ENCODE peak calls at places on chromosome 12, in eight cellular contexts. X, B, U, Q, O, W, Y and G are unnamed samples.

GRCh38 chr12:9730011-9730410 is 2.9 kb downstream of the CLECL1 start:
- DNase-seq in X (no peak), B (no peak), U (no peak), Q (no peak), O (no peak), W (no peak), Y (no peak), G (no peak)

GRCh38 chr12:110744176-110744575 is 1.5 kb upstream of the PPP1CC start:
- DNase-seq in X (peak; percentile 64), B (no peak), U (no peak), Q (no peak), O (no peak), W (peak; percentile 44), Y (peak; percentile 50), G (no peak)

GRCh38 chr12:1851126-1851791 is 30.9 kb downstream of the LRTM2 start:
- DNase-seq in X (peak; percentile 67), B (no peak), U (no peak), Q (no peak), O (no peak), W (peak; percentile 73), Y (peak; percentile 91), G (no peak)

GRCh38 chr12:125329239-125330238 is 264.3 kb downstream of the AACS start:
- DNase-seq in X (no peak), B (no peak), U (no peak), Q (peak; percentile 28), O (no peak), W (no peak), Y (peak; percentile 5), G (no peak)

GRCh38 chr12:40692617-40693502 is 621 bp downstream of the CNTN1 start:
- DNase-seq in X (no peak), B (peak; percentile 52), U (peak; percentile 26), Q (peak; percentile 52), O (peak; percentile 9), W (no peak), Y (no peak), G (peak; percentile 2)

GRCh38 chr12:127389923-127390322 is 877.0 kb upstream of the TMEM132C start:
- DNase-seq in X (peak; percentile 53), B (no peak), U (no peak), Q (no peak), O (no peak), W (peak; percentile 29), Y (peak; percentile 87), G (no peak)

GRCh38 chr12:50024804-50025186 is 499 bp downstream of the RACGAP1 start:
- DNase-seq in X (no peak), B (no peak), U (no peak), Q (no peak), O (no peak), W (no peak), Y (no peak), G (peak; percentile 35)

GRCh38 chr12:38053655-38054464 is 262.7 kb upstream of the ALG10B start:
- DNase-seq in X (no peak), B (no peak), U (no peak), Q (no peak), O (peak; percentile 3), W (no peak), Y (no peak), G (peak; percentile 8)

GRCh38 chr12:9651265-9651729 is 18.2 kb upstream of the CLEC2D start:
- DNase-seq in X (peak; percentile 66), B (no peak), U (no peak), Q (no peak), O (no peak), W (peak; percentile 33), Y (peak; percentile 82), G (peak; percentile 89)

GRCh38 chr12:107912421-107913004 is 138.0 kb downstream of the ASCL4 start:
- DNase-seq in X (peak; percentile 1), B (no peak), U (no peak), Q (peak; percentile 85), O (peak; percentile 79), W (no peak), Y (no peak), G (peak; percentile 74)

GRCh38 chr12:22029991-22030390 is 16.0 kb upstream of the CMAS start:
- DNase-seq in X (no peak), B (no peak), U (no peak), Q (no peak), O (no peak), W (no peak), Y (no peak), G (no peak)

GRCh38 chr12:117189725-117190209 is 503 bp downstream of the FBXO21 start:
- DNase-seq in X (peak; percentile 27), B (peak; percentile 44), U (no peak), Q (peak; percentile 40), O (peak; percentile 55), W (peak; percentile 40), Y (peak; percentile 12), G (peak; percentile 55)

GRCh38 chr12:30134229-30134628 is 350.5 kb upstream of the TMTC1 start:
- DNase-seq in X (no peak), B (no peak), U (no peak), Q (no peak), O (no peak), W (no peak), Y (no peak), G (no peak)

GRCh38 chr12:12533238-12533829 is 29.3 kb downstream of the DUSP16 start:
- DNase-seq in X (no peak), B (peak; percentile 74), U (no peak), Q (no peak), O (no peak), W (no peak), Y (peak; percentile 57), G (no peak)

GRCh38 chr12:41368006-41368405 is 179.9 kb downstream of the PDZRN4 start:
- DNase-seq in X (peak; percentile 8), B (no peak), U (no peak), Q (no peak), O (no peak), W (no peak), Y (no peak), G (no peak)

GRCh38 chr12:124827588-124828184 is 36.0 kb downstream of the SCARB1 start:
- DNase-seq in X (no peak), B (no peak), U (no peak), Q (no peak), O (peak; percentile 70), W (no peak), Y (no peak), G (no peak)

GRCh38 chr12:29499235-29499634 is 1.7 kb upstream of the OVCH1 start:
- DNase-seq in X (no peak), B (no peak), U (no peak), Q (no peak), O (no peak), W (no peak), Y (no peak), G (no peak)

GRCh38 chr12:14937689-14938088 is 648 bp downstream of the ERP27 start:
- DNase-seq in X (no peak), B (no peak), U (no peak), Q (peak; percentile 21), O (no peak), W (no peak), Y (no peak), G (no peak)

GRCh38 chr12:14936224-14936861 is 2.0 kb downstream of the ERP27 start:
- DNase-seq in X (no peak), B (no peak), U (no peak), Q (peak; percentile 59), O (no peak), W (no peak), Y (no peak), G (no peak)

GRCh38 chr12:14935031-14935430 is 3.3 kb downstream of the ERP27 start:
- DNase-seq in X (no peak), B (no peak), U (no peak), Q (no peak), O (no peak), W (no peak), Y (no peak), G (no peak)

GRCh38 chr12:14938301-14938700 is at the start of gene ERP27:
- DNase-seq in X (no peak), B (no peak), U (no peak), Q (no peak), O (no peak), W (no peak), Y (no peak), G (no peak)

GRCh38 chr12:14937014-14937413 is 1.3 kb downstream of the ERP27 start:
- DNase-seq in X (peak; percentile 34), B (no peak), U (no peak), Q (no peak), O (no peak), W (no peak), Y (no peak), G (no peak)
- TF ChIP-seq CTCF in X (peak; percentile 29), B (no peak), U (no peak), Q (no peak), O (no peak), W (no peak), Y (no peak), G (no peak)

DNA sequence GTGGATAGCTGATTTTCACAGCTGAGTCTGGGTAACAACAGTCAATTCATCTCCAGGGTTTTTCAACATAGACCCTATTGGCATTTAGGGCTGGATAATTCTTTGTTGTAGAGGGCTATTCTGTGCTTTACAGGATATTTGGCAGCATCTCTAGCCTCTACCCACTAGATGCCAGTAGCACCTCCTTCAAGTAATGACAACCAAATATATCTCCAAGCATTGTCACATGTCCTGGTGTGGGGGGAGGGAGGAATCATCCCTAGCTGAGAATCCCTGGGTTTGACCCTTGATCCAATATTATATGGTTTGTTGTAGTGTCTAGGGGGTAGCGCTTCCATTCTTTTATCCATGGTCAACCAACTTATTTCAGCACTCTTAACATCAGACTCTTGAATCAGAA is 157.2 kb downstream of the ANO4 start:
- DNase-seq in X (no peak), B (no peak), U (no peak), Q (no peak), O (no peak), W (no peak), Y (no peak), G (no peak)
- TF ChIP-seq CTCF in X (no peak), B (no peak), U (no peak), Q (no peak), O (no peak), W (no peak), Y (no peak), G (no peak)

GRCh38 chr12:132077322-132078100 is 66.6 kb downstream of the DDX51 start:
- DNase-seq in X (no peak), B (no peak), U (no peak), Q (no peak), O (no peak), W (no peak), Y (no peak), G (no peak)

GRCh38 chr12:132074216-132074615 is 69.9 kb downstream of the DDX51 start:
- DNase-seq in X (no peak), B (no peak), U (no peak), Q (no peak), O (no peak), W (no peak), Y (no peak), G (no peak)

GRCh38 chr12:132075714-132076553 is 68.2 kb downstream of the DDX51 start:
- DNase-seq in X (no peak), B (no peak), U (no peak), Q (no peak), O (no peak), W (no peak), Y (no peak), G (no peak)

GRCh38 chr12:132078190-132078589 is 65.9 kb downstream of the DDX51 start:
- DNase-seq in X (peak; percentile 94), B (no peak), U (peak; percentile 38), Q (no peak), O (no peak), W (peak; percentile 76), Y (peak; percentile 81), G (no peak)

GRCh38 chr12:132075026-132075713 is 68.9 kb downstream of the DDX51 start:
- DNase-seq in X (no peak), B (no peak), U (no peak), Q (peak; percentile 51), O (no peak), W (no peak), Y (no peak), G (no peak)
- TF ChIP-seq CTCF in X (peak; percentile 33), B (no peak), U (no peak), Q (peak; percentile 24), O (peak; percentile 19), W (peak; percentile 30), Y (peak; percentile 14), G (no peak)

GRCh38 chr12:14931791-14932560 is 6.4 kb downstream of the ERP27 start:
- DNase-seq in X (no peak), B (no peak), U (no peak), Q (no peak), O (no peak), W (no peak), Y (no peak), G (no peak)
- TF ChIP-seq CTCF in X (no peak), B (no peak), U (no peak), Q (no peak), O (no peak), W (no peak), Y (no peak), G (no peak)